ENCODE peak calls at places on chromosomes 4 and X, in four cellular contexts. One of them, this sample, is unnamed.

GRCh38 chr4:79141530-79141929 is 184.3 kb downstream of the NAA11 start:
- DNase-seq in IMR-90: peak; percentile 1
- DNase-seq in H1: peak; percentile 46
- DNase-seq in H9: peak; percentile 68
- DNase-seq in this sample: peak; percentile 73

GRCh38 chr4:56637791-56638190 is 43.3 kb downstream of the HOPX start:
- DNase-seq in IMR-90: no peak
- DNase-seq in H1: no peak
- DNase-seq in H9: no peak
- DNase-seq in this sample: no peak

GRCh38 chrX:140503714-140504351 is 1.0 kb downstream of the SOX3 start:
- DNase-seq in H9: peak; percentile 39
- DNase-seq in H1: peak; percentile 49
- DNase-seq in IMR-90: peak; percentile 7
- DNase-seq in this sample: peak; percentile 61

GRCh38 chrX:135974279-135974856 is 580 bp upstream of the MMGT1 start:
- DNase-seq in H9: peak; percentile 69
- DNase-seq in H1: peak; percentile 48
- DNase-seq in IMR-90: peak; percentile 52
- DNase-seq in this sample: peak; percentile 70

GRCh38 chr4:183485411-183486160 is 19.3 kb upstream of the ING2 start:
- DNase-seq in H1: no peak
- DNase-seq in IMR-90: peak; percentile 47
- DNase-seq in H9: no peak
- DNase-seq in this sample: no peak

GRCh38 chr4:98586231-98586630 is 72.2 kb downstream of the TSPAN5 start:
- DNase-seq in H9: no peak
- DNase-seq in H1: no peak
- DNase-seq in IMR-90: no peak
- DNase-seq in this sample: no peak

GRCh38 chr4:76780781-76781697 is 116.9 kb downstream of the SOWAHB start:
- DNase-seq in IMR-90: no peak
- DNase-seq in H1: no peak
- DNase-seq in H9: no peak
- DNase-seq in this sample: no peak

GRCh38 chr4:140935259-140935658 is 179.1 kb upstream of the TBC1D9 start:
- DNase-seq in H1: no peak
- DNase-seq in IMR-90: no peak
- DNase-seq in H9: no peak
- DNase-seq in this sample: no peak

GRCh38 chr4:75512336-75513211 is 1.6 kb downstream of the RCHY1 start:
- DNase-seq in H9: no peak
- DNase-seq in IMR-90: peak; percentile 54
- DNase-seq in H1: no peak
- DNase-seq in this sample: peak; percentile 69

GRCh38 chrX:64885850-64886249 is 90.4 kb downstream of the ZC4H2 start:
- DNase-seq in IMR-90: no peak
- DNase-seq in H9: peak; percentile 41
- DNase-seq in H1: peak; percentile 51
- DNase-seq in this sample: peak; percentile 49

GRCh38 chr4:80535551-80535950 is 200.0 kb downstream of the CFAP299 start:
- DNase-seq in IMR-90: no peak
- DNase-seq in H9: no peak
- DNase-seq in H1: no peak
- DNase-seq in this sample: no peak

GRCh38 chr4:151744614-151745013 is 16.2 kb downstream of the GATB start:
- DNase-seq in H9: no peak
- DNase-seq in H1: no peak
- DNase-seq in IMR-90: peak; percentile 97
- DNase-seq in this sample: peak; percentile 96

GRCh38 chr4:95085118-95085833 is 327.5 kb downstream of the BMPR1B start:
- DNase-seq in H1: no peak
- DNase-seq in H9: no peak
- DNase-seq in IMR-90: no peak
- DNase-seq in this sample: no peak

GRCh38 chr4:13544556-13545393 is 467 bp upstream of the NKX3-2 start:
- DNase-seq in H1: peak; percentile 95
- DNase-seq in H9: peak; percentile 97
- DNase-seq in IMR-90: peak; percentile 64
- DNase-seq in this sample: peak; percentile 97

GRCh38 chr4:11263208-11263607 is 165.5 kb downstream of the HS3ST1 start:
- DNase-seq in H9: no peak
- DNase-seq in IMR-90: no peak
- DNase-seq in H1: no peak
- DNase-seq in this sample: peak; percentile 82

GRCh38 chr4:139986621-139987510 is 167.1 kb downstream of the MAML3 start:
- DNase-seq in H1: no peak
- DNase-seq in IMR-90: peak; percentile 28
- DNase-seq in H9: no peak
- DNase-seq in this sample: no peak

GRCh38 chr4:8741513-8742226 is 130.0 kb downstream of the HMX1 start:
- DNase-seq in H1: peak; percentile 26
- DNase-seq in IMR-90: no peak
- DNase-seq in H9: no peak
- DNase-seq in this sample: no peak

GRCh38 chr4:123898941-123899666 is 502.5 kb downstream of the SPRY1 start:
- DNase-seq in H1: no peak
- DNase-seq in IMR-90: no peak
- DNase-seq in H9: no peak
- DNase-seq in this sample: no peak

GRCh38 chr4:76850010-76850441 is 47.9 kb downstream of the SOWAHB start:
- DNase-seq in H9: no peak
- DNase-seq in H1: no peak
- DNase-seq in IMR-90: peak; percentile 96
- DNase-seq in this sample: no peak

GRCh38 chr4:105709081-105709450 is 482 bp downstream of the GSTCD start:
- DNase-seq in H9: no peak
- DNase-seq in IMR-90: no peak
- DNase-seq in H1: no peak
- DNase-seq in this sample: peak; percentile 73

GRCh38 chrX:6738518-6739470 is 203.9 kb upstream of the VCX3A start:
- DNase-seq in H1: no peak
- DNase-seq in IMR-90: no peak
- DNase-seq in H9: no peak
- DNase-seq in this sample: no peak

GRCh38 chrX:12693754-12694153 is 97.5 kb upstream of the PRPS2 start:
- DNase-seq in IMR-90: no peak
- DNase-seq in H9: no peak
- DNase-seq in H1: no peak
- DNase-seq in this sample: no peak

GRCh38 chr4:94590493-94590892 is 138.8 kb downstream of the PDLIM5 start:
- DNase-seq in H9: no peak
- DNase-seq in IMR-90: no peak
- DNase-seq in H1: no peak
- DNase-seq in this sample: no peak

GRCh38 chr4:7635435-7635834 is 200.7 kb upstream of the PSAPL1 start:
- DNase-seq in IMR-90: no peak
- DNase-seq in H9: no peak
- DNase-seq in H1: no peak
- DNase-seq in this sample: no peak

GRCh38 chr4:44145868-44146267 is 302.7 kb downstream of the KCTD8 start:
- DNase-seq in IMR-90: peak; percentile 48
- DNase-seq in H1: no peak
- DNase-seq in H9: no peak
- DNase-seq in this sample: peak; percentile 4

GRCh38 chr4:90745176-90745575 is 618.0 kb downstream of the CCSER1 start:
- DNase-seq in IMR-90: no peak
- DNase-seq in H1: no peak
- DNase-seq in H9: no peak
- DNase-seq in this sample: no peak

GRCh38 chrX:43813319-43813718 is 68.9 kb downstream of the MAOB start:
- DNase-seq in H9: no peak
- DNase-seq in IMR-90: no peak
- DNase-seq in H1: no peak
- DNase-seq in this sample: no peak
- H4K5ac ChIP-seq in H9: no peak overlapping the region
- H4K5ac ChIP-seq in IMR-90: no peak overlapping the region
- H4K5ac ChIP-seq in H1: no peak overlapping the region
- H4K5ac ChIP-seq in this sample: no peak overlapping the region

DNA sequence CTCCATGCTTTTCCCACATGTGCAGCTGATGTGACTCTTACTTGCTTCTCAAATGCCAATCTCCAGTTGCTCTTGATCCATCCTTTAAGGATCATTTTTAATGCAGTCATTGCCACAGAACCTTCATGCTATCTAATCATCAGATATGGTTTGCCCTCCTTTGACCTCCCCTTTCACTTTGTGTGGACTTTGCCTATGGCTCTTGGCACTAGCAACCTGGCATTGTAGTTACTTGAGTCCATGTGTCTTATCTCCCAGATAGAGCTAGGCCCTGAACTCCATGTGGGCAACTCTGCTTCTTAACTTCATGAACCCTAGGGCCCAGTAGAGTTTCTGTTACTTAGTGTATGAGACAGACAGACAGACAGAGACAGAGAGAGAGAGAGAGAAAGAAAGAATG is 41.6 kb downstream of the MTM1 start:
- DNase-seq in IMR-90: no peak
- DNase-seq in H1: no peak
- DNase-seq in H9: no peak
- DNase-seq in this sample: no peak
- H3K4ac ChIP-seq in IMR-90: no peak overlapping the region
- H3K4ac ChIP-seq in H1: no peak overlapping the region
- H3K4ac ChIP-seq in H9: no peak overlapping the region
- H3K4ac ChIP-seq in this sample: no peak overlapping the region

GRCh38 chr4:82452026-82452425 is 21.6 kb downstream of the ENOPH1 start:
- DNase-seq in H1: no peak
- DNase-seq in IMR-90: no peak
- DNase-seq in H9: no peak
- DNase-seq in this sample: no peak
- H4K5ac ChIP-seq in H1: no peak overlapping the region
- H4K5ac ChIP-seq in IMR-90: no peak overlapping the region
- H4K5ac ChIP-seq in H9: no peak overlapping the region
- H4K5ac ChIP-seq in this sample: no peak overlapping the region

DNA sequence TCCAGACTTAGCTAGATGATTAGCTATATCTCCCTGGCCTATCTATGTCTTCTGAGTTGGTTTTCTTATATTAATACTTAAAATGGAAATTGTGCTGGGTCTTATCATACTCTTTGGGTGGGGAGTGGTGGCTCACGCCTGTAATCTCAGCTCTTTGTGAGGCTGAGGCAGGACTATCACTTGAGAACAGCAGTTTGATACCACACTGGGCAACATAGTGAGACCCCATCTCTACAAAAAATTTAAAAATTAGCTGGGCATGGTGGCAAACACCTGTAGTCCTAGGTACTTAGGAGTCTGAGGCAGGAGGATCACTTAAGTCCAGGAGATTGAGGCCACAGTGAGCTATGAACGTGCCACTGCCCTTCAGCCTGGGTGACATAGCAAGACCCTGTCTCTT is 30.4 kb downstream of the WDFY3 start:
- DNase-seq in IMR-90: no peak
- DNase-seq in H1: no peak
- DNase-seq in H9: no peak
- DNase-seq in this sample: no peak
- H3K4ac ChIP-seq in IMR-90: no peak overlapping the region
- H3K4ac ChIP-seq in H1: no peak overlapping the region
- H3K4ac ChIP-seq in H9: no peak overlapping the region
- H3K4ac ChIP-seq in this sample: no peak overlapping the region

GRCh38 chr4:153572609-153573008 is 106.4 kb downstream of the TMEM131L start:
- DNase-seq in IMR-90: no peak
- DNase-seq in H9: no peak
- DNase-seq in H1: no peak
- DNase-seq in this sample: no peak

GRCh38 chr4:153573881-153574807 is 108.0 kb downstream of the TMEM131L start:
- DNase-seq in H9: no peak
- DNase-seq in IMR-90: peak; percentile 88
- DNase-seq in H1: no peak
- DNase-seq in this sample: peak; percentile 39

GRCh38 chr4:153570228-153570973 is 104.2 kb downstream of the TMEM131L start:
- DNase-seq in H1: no peak
- DNase-seq in H9: no peak
- DNase-seq in IMR-90: no peak
- DNase-seq in this sample: no peak

GRCh38 chr4:153573221-153573620 is 107.1 kb downstream of the TMEM131L start:
- DNase-seq in IMR-90: no peak
- DNase-seq in H1: no peak
- DNase-seq in H9: no peak
- DNase-seq in this sample: no peak

GRCh38 chr4:153571006-153571545 is 104.9 kb downstream of the TMEM131L start:
- DNase-seq in H9: no peak
- DNase-seq in H1: no peak
- DNase-seq in IMR-90: no peak
- DNase-seq in this sample: no peak
- H4K5ac ChIP-seq in H9: no peak overlapping the region
- H4K5ac ChIP-seq in H1: no peak overlapping the region
- H4K5ac ChIP-seq in IMR-90: no peak overlapping the region
- H4K5ac ChIP-seq in this sample: no peak overlapping the region

DNA sequence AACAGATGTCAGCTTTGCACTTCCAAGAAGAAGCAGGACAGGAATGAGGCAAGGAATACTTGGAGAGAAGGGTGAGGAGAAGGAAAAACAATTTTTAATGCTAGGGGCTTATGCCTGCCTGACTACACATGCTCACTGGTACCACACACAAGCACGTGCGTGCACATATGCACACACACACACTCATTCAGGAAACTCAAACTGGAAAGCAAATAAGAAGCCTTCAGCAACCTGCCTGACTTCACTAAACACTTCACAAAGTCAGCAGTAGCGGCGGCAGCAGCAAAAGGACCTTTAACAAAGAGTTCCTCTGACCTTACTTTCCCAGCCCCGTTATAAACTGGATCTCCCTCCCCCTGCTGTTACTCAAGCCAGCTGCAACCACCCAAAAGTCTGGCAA is 3.4 kb downstream of the ZDHHC9 start:
- DNase-seq in H9: no peak
- DNase-seq in IMR-90: no peak
- DNase-seq in H1: no peak
- DNase-seq in this sample: no peak
- H3K4ac ChIP-seq in H9: no peak overlapping the region
- H3K4ac ChIP-seq in IMR-90: no peak overlapping the region
- H3K4ac ChIP-seq in H1: no peak overlapping the region
- H3K4ac ChIP-seq in this sample: no peak overlapping the region